ENCODE peak calls at places on chromosomes 11 and 22, in five cellular contexts. One of them, this sample, is unnamed.

GRCh38 chr11:69300124-69301032 is 6.4 kb downstream of the MYEOV start:
- DNase-seq in WTC11: no peak
- DNase-seq in H9: no peak
- DNase-seq in spleen: no peak
- DNase-seq in adrenal gland: no peak
- DNase-seq in this sample: no peak

GRCh38 chr11:121449626-121450025 is 2.5 kb upstream of the SORL1 start:
- DNase-seq in H9: no peak
- DNase-seq in adrenal gland: no peak
- DNase-seq in spleen: no peak
- DNase-seq in WTC11: no peak
- DNase-seq in this sample: no peak

GRCh38 chr11:66951135-66951534 is 7.0 kb downstream of the PC start:
- DNase-seq in H9: peak
- DNase-seq in spleen: no peak
- DNase-seq in WTC11: peak
- DNase-seq in adrenal gland: no peak
- DNase-seq in this sample: no peak

GRCh38 chr22:45832180-45832579 is 144.8 kb downstream of the WNT7B start:
- DNase-seq in H9: peak
- DNase-seq in spleen: no peak
- DNase-seq in adrenal gland: no peak
- DNase-seq in WTC11: no peak
- DNase-seq in this sample: no peak

GRCh38 chr22:45828836-45829235 is 148.1 kb downstream of the WNT7B start:
- DNase-seq in WTC11: no peak
- DNase-seq in adrenal gland: no peak
- DNase-seq in spleen: no peak
- DNase-seq in H9: no peak
- DNase-seq in this sample: no peak

GRCh38 chr22:31659246-31659645 is 2.8 kb downstream of the PISD start:
- DNase-seq in adrenal gland: no peak
- DNase-seq in WTC11: no peak
- DNase-seq in spleen: no peak
- DNase-seq in H9: no peak
- DNase-seq in this sample: no peak

GRCh38 chr22:26763633-26764295 is 106.4 kb downstream of the MIAT start:
- DNase-seq in H9: no peak
- DNase-seq in spleen: no peak
- DNase-seq in WTC11: no peak
- DNase-seq in adrenal gland: no peak
- DNase-seq in this sample: no peak

GRCh38 chr11:26820739-26821138 is 98.9 kb upstream of the SLC5A12 start:
- DNase-seq in adrenal gland: no peak
- DNase-seq in H9: no peak
- DNase-seq in WTC11: no peak
- DNase-seq in spleen: no peak
- DNase-seq in this sample: no peak

GRCh38 chr11:114115406-114116054 is 56.0 kb downstream of the ZBTB16 start:
- DNase-seq in spleen: no peak
- DNase-seq in WTC11: peak
- DNase-seq in adrenal gland: peak
- DNase-seq in H9: peak
- DNase-seq in this sample: no peak

GRCh38 chr11:19301336-19301735 is 60.6 kb upstream of the E2F8 start:
- DNase-seq in H9: no peak
- DNase-seq in adrenal gland: no peak
- DNase-seq in WTC11: no peak
- DNase-seq in spleen: no peak
- DNase-seq in this sample: no peak

GRCh38 chr11:72039108-72039850 is 40.6 kb downstream of the IL18BP start:
- DNase-seq in spleen: no peak
- DNase-seq in adrenal gland: no peak
- DNase-seq in WTC11: no peak
- DNase-seq in H9: no peak
- DNase-seq in this sample: no peak

GRCh38 chr22:38864361-38865191 is 7.4 kb downstream of the CBX6 start:
- DNase-seq in spleen: peak
- DNase-seq in H9: peak
- DNase-seq in WTC11: no peak
- DNase-seq in adrenal gland: peak
- DNase-seq in this sample: no peak

GRCh38 chr11:6637871-6638270 is 17.7 kb downstream of the DCHS1 start:
- DNase-seq in H9: no peak
- DNase-seq in adrenal gland: peak
- DNase-seq in spleen: no peak
- DNase-seq in WTC11: no peak
- DNase-seq in this sample: no peak

GRCh38 chr11:24293964-24294363 is 202.9 kb upstream of the LUZP2 start:
- DNase-seq in adrenal gland: no peak
- DNase-seq in spleen: no peak
- DNase-seq in H9: no peak
- DNase-seq in WTC11: no peak
- DNase-seq in this sample: no peak

GRCh38 chr11:118002541-118003019 is 16.4 kb downstream of the IL10RA start:
- DNase-seq in H9: no peak
- DNase-seq in WTC11: no peak
- DNase-seq in adrenal gland: no peak
- DNase-seq in spleen: peak
- DNase-seq in this sample: no peak

GRCh38 chr11:69915151-69915500 is 95.9 kb upstream of the FGF3 start:
- DNase-seq in WTC11: no peak
- DNase-seq in adrenal gland: no peak
- DNase-seq in H9: no peak
- DNase-seq in spleen: no peak
- DNase-seq in this sample: no peak

GRCh38 chr22:46748948-46749681 is 11.1 kb upstream of the CERK start:
- DNase-seq in WTC11: no peak
- DNase-seq in adrenal gland: no peak
- DNase-seq in H9: no peak
- DNase-seq in spleen: peak
- DNase-seq in this sample: peak

GRCh38 chr11:65454311-65454695 is 31.7 kb downstream of the NEAT1 start:
- DNase-seq in H9: no peak
- DNase-seq in spleen: no peak
- DNase-seq in adrenal gland: no peak
- DNase-seq in WTC11: no peak
- DNase-seq in this sample: no peak

GRCh38 chr22:19106886-19107729 is 15.1 kb downstream of the DGCR2 start:
- DNase-seq in adrenal gland: no peak
- DNase-seq in H9: no peak
- DNase-seq in spleen: no peak
- DNase-seq in WTC11: no peak
- DNase-seq in this sample: no peak

GRCh38 chr22:19107730-19108074 is 14.5 kb downstream of the DGCR2 start:
- DNase-seq in spleen: no peak
- DNase-seq in WTC11: no peak
- DNase-seq in H9: no peak
- DNase-seq in adrenal gland: peak
- DNase-seq in this sample: no peak

GRCh38 chr22:19103881-19104821 is 18.1 kb downstream of the DGCR2 start:
- DNase-seq in adrenal gland: peak
- DNase-seq in WTC11: no peak
- DNase-seq in H9: no peak
- DNase-seq in spleen: no peak
- DNase-seq in this sample: no peak

GRCh38 chr22:19105456-19105855 is 16.8 kb downstream of the DGCR2 start:
- DNase-seq in adrenal gland: peak
- DNase-seq in H9: no peak
- DNase-seq in WTC11: no peak
- DNase-seq in spleen: no peak
- DNase-seq in this sample: no peak

DNA sequence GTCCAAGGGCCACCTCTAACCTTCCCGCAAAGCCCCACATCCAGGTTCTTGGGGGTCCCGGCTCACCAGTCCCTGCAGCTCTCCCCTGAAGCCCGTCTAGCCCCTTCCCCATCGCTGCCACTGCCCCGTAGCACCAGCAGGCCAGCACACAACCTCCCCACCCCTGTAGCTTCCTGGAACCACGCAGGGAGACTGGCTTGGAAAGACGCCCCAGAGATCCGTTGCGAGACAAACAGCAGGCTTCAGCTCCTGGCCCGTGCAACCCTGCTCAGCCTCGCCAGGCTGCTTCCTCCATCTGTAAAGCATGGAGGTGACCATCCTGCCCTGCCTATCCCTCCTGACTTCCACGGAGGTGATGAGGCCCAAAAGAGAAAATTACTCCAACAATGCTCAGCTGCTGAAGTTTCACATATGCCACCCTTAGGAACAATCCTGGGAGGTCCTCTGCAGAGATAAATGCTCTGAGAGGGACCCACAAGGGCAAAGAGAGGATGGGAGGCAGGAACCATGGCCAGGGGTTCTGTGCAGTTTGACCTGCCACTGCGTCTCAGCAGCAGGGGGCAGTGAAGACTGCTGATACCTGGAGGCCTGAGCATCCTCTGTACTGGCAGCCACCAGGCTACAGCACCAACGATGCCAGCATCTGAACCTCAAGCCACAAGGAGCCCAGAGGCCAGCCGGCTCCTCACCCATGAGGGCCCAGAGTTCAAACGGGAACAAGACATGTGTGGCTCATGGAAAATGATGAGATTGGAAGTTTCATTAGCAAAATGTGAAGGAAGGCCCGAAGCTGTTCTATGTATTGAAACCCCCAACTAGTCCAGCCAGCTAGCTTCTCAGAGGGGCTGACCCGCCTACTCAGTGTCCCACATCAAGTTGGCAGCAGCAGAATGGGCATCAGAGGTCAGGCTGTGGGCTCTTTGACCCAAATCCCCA is 16.1 kb downstream of the DGCR2 start:
- DNase-seq in WTC11: peak
- DNase-seq in H9: peak
- DNase-seq in spleen: no peak
- DNase-seq in adrenal gland: peak
- DNase-seq in this sample: peak
- TF ChIP-seq CTCF in WTC11: no peak
- TF ChIP-seq CTCF in H9: peak
- TF ChIP-seq CTCF in spleen: peak
- TF ChIP-seq CTCF in adrenal gland: peak
- TF ChIP-seq CTCF in this sample: no peak

GRCh38 chr22:25203082-25203481 is 3.4 kb downstream of the CRYBB3 start:
- DNase-seq in WTC11: no peak
- DNase-seq in H9: no peak
- DNase-seq in adrenal gland: no peak
- DNase-seq in spleen: no peak
- DNase-seq in this sample: no peak
- TF ChIP-seq CTCF in WTC11: no peak
- TF ChIP-seq CTCF in H9: no peak
- TF ChIP-seq CTCF in adrenal gland: no peak
- TF ChIP-seq CTCF in spleen: no peak
- TF ChIP-seq CTCF in this sample: no peak

DNA sequence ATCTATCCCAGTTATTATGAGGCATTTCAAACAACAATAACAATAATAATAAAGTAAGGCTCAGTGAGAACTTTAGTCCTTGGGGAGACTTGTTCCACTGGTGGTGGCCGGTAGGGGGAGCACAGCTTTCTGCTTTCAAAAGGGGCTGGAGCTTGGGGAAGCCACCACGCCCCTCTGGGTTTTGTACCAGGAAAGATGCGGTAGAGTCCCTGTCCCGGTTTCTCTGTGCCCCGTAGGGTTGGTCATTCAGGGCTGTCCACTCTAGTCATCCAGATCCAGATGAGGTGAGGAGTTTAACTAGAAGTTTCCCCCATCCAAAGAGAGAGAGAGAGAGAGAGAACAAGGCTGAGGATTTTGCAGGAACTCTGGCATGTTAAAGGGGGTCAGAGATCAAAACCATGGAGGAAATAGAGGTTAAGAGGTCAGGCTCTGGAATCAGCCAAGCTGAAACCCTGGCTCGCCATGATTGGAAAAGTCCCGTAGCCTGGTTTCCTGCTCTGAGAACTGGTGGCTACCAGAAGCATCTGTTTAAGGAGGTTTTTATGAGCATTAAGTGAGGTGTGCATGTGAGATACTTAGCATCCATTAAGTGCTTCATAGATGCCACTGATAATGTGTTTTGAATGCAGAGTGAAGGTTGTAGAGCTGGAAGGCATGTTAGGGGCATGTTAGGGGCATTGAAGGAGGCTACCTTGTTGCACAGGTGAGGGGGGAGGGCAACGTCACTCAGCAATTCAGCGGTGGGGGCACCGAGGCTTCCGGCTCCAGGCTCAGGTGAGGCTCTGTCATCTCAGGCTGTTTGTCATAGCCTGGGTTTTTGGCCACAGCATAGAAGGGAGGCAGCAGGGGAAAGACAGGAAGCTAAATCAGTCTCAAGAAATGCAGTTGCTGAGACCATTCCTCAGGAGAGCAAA is 298.7 kb downstream of the NTM start:
- DNase-seq in WTC11: peak
- DNase-seq in H9: peak
- DNase-seq in adrenal gland: no peak
- DNase-seq in spleen: no peak
- DNase-seq in this sample: no peak
- TF ChIP-seq CTCF in WTC11: peak
- TF ChIP-seq CTCF in H9: peak
- TF ChIP-seq CTCF in adrenal gland: peak
- TF ChIP-seq CTCF in spleen: peak
- TF ChIP-seq CTCF in this sample: peak

GRCh38 chr11:78417888-78418583 is 416 bp upstream of the GAB2 start:
- DNase-seq in WTC11: peak
- DNase-seq in H9: peak
- DNase-seq in spleen: peak
- DNase-seq in adrenal gland: peak
- DNase-seq in this sample: peak

GRCh38 chr11:78415338-78415737 is 2.3 kb downstream of the GAB2 start:
- DNase-seq in adrenal gland: no peak
- DNase-seq in H9: no peak
- DNase-seq in WTC11: no peak
- DNase-seq in spleen: no peak
- DNase-seq in this sample: no peak

GRCh38 chr11:78416285-78417174 is 1.1 kb downstream of the GAB2 start:
- DNase-seq in WTC11: peak
- DNase-seq in spleen: peak
- DNase-seq in H9: peak
- DNase-seq in adrenal gland: peak
- DNase-seq in this sample: peak

GRCh38 chr11:78418584-78419211 is 1.1 kb upstream of the GAB2 start:
- DNase-seq in spleen: no peak
- DNase-seq in adrenal gland: no peak
- DNase-seq in H9: no peak
- DNase-seq in WTC11: no peak
- DNase-seq in this sample: no peak

DNA sequence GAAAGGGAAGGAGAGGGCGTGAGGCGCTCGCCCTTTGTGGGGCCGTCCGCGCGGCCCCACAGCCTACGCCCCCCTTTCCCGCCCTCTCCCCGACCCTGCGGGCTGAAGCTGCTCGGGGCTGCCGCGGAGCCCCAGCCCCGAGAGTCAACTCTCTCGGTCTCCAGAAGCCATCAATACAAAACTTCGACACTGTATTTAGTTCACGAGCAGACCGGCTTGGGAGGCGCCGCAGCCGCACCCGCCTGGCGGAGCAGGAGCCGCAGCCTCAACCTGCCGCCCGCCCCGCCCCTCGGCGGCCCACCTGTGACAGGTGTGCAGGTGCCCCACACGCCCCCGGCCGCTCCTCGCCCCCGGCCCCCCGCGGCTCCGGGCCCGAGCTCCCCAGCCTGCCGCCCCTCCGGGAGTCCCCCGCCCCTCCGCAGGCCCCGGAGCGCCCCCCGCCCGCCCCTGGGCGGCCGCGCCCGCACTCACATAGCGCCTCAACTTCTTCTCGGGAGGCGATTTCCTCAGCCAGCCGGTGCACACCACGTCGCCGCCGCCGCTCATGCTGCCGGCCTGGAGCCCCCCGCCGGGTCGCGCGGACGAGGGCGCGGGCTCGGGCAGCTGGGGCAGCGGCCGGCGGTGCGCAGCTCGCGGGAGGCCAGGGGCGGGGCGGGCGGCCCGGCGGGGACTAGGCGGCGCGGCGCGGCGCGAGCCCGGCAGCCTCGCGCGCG is at the start of gene GAB2:
- DNase-seq in WTC11: peak
- DNase-seq in adrenal gland: peak
- DNase-seq in spleen: peak
- DNase-seq in H9: peak
- DNase-seq in this sample: no peak
- TF ChIP-seq CTCF in WTC11: no peak
- TF ChIP-seq CTCF in adrenal gland: no peak
- TF ChIP-seq CTCF in spleen: no peak
- TF ChIP-seq CTCF in H9: no peak
- TF ChIP-seq CTCF in this sample: no peak